ENCODE peak calls at places on chromosomes 1 and 21, in five cellular contexts. Z is mucosa of gallbladder, G is omental fat pad, T is ELR, N is renal cortical epithelial cell. J is an unnamed sample.

GRCh38 chr1:244087021-244087560 is 36.0 kb downstream of the ZBTB18 start:
- DNase-seq in N (no peak), G (no peak), T (no peak), Z (no peak), J (no peak)

GRCh38 chr1:51305371-51305823 is 25.0 kb downstream of the TTC39A start:
- DNase-seq in N (peak), Z (peak), T (no peak), G (no peak), J (no peak)

GRCh38 chr1:72230746-72231145 is 51.6 kb downstream of the NEGR1 start:
- DNase-seq in Z (no peak), N (peak), G (no peak), T (peak), J (no peak)

GRCh38 chr1:155255243-155256100 is at the start of gene ENTREP3:
- DNase-seq in N (peak), Z (peak), G (peak), T (peak), J (no peak)

GRCh38 chr1:181043025-181043880 is 9.5 kb downstream of the MR1 start:
- DNase-seq in N (peak), T (no peak), Z (no peak), G (no peak), J (peak)

GRCh38 chr1:156727914-156728598 is at the start of gene METTL25B:
- DNase-seq in N (peak), G (no peak), Z (peak), T (peak), J (peak)

GRCh38 chr1:91924146-91924545 is 25.1 kb upstream of the BRDT start:
- DNase-seq in Z (no peak), T (peak), N (peak), G (no peak), J (no peak)

GRCh38 chr1:240306673-240307072 is 215.0 kb downstream of the FMN2 start:
- DNase-seq in T (peak), N (no peak), Z (no peak), G (no peak), J (no peak)

GRCh38 chr1:235831148-235831547 is 35.6 kb downstream of the LYST start:
- DNase-seq in T (peak), Z (no peak), G (no peak), N (peak), J (peak)

GRCh38 chr1:158021721-158022120 is 28.3 kb downstream of the KIRREL1 start:
- DNase-seq in N (no peak), Z (no peak), T (no peak), G (no peak), J (no peak)

GRCh38 chr1:8443558-8444194 is 125.8 kb downstream of the SLC45A1 start:
- DNase-seq in T (peak), Z (no peak), N (no peak), G (no peak), J (no peak)

GRCh38 chr1:165259706-165260105 is 96.8 kb downstream of the LMX1A start:
- DNase-seq in Z (no peak), T (no peak), G (no peak), N (no peak), J (no peak)

GRCh38 chr1:198540580-198540979 is at the start of gene ATP6V1G3:
- DNase-seq in T (no peak), Z (no peak), G (no peak), N (no peak), J (no peak)

GRCh38 chr1:12456979-12457378 is 161.0 kb downstream of the DHRS3 start:
- DNase-seq in Z (no peak), N (peak), G (no peak), T (peak), J (no peak)

GRCh38 chr1:6249732-6250689 is 6.0 kb downstream of the HES3 start:
- DNase-seq in G (no peak), Z (no peak), T (no peak), N (no peak), J (no peak)

GRCh38 chr1:172401907-172402306 is 18.6 kb upstream of the C1orf105 start:
- DNase-seq in Z (no peak), T (peak), G (no peak), N (no peak), J (no peak)

GRCh38 chr1:155083865-155084721 is 5.5 kb downstream of the EFNA3 start:
- DNase-seq in Z (no peak), T (peak), G (no peak), N (no peak), J (no peak)

GRCh38 chr21:45031231-45032191 is 42.9 kb upstream of the ADARB1 start:
- DNase-seq in T (no peak), Z (no peak), G (no peak), N (no peak), J (no peak)

GRCh38 chr1:27763358-27763757 is 9.7 kb upstream of the STX12 start:
- DNase-seq in G (no peak), Z (no peak), N (no peak), T (no peak), J (no peak)